ENCODE peak calls at places on chromosomes 13 and 19, in ten cellular contexts. F, C, U, O, G, J, A, L, K and V are unnamed samples.

GRCh38 chr13:106701810-106702341 is 133.9 kb upstream of the ARGLU1 start:
- DNase-seq in F (no peak), C (no peak), U (no peak), O (no peak), G (no peak), J (no peak), A (no peak), L (peak), K (no peak), V (no peak)

GRCh38 chr19:4009990-4010807 is 2.7 kb downstream of the PIAS4 start:
- DNase-seq in F (no peak), C (peak), U (peak), O (no peak), G (no peak), J (no peak), A (no peak), L (no peak), K (no peak), V (no peak)

GRCh38 chr13:74132768-74133656 is 1.2 kb downstream of the KLF12 start:
- DNase-seq in F (peak), C (peak), U (peak), O (no peak), G (peak), J (peak), A (peak), L (peak), K (peak), V (no peak)

GRCh38 chr19:6602729-6603114 is 11.8 kb upstream of the CD70 start:
- DNase-seq in F (no peak), C (no peak), U (no peak), O (no peak), G (no peak), J (no peak), A (no peak), L (no peak), K (no peak), V (no peak)

GRCh38 chr19:12200020-12200419 is 37.1 kb downstream of the ZNF136 start:
- DNase-seq in F (no peak), C (no peak), U (no peak), O (no peak), G (no peak), J (no peak), A (no peak), L (no peak), K (no peak), V (no peak)

GRCh38 chr13:24923305-24923640 is 159.3 kb downstream of the RNF17 start:
- DNase-seq in F (peak), C (no peak), U (no peak), O (no peak), G (no peak), J (no peak), A (peak), L (no peak), K (no peak), V (peak)

GRCh38 chr19:45404557-45405434 is at the start of gene PPP1R13L:
- DNase-seq in F (peak), C (peak), U (peak), O (peak), G (peak), J (peak), A (peak), L (peak), K (peak), V (no peak)

GRCh38 chr19:55660404-55660803 is 5.6 kb downstream of the U2AF2 start:
- DNase-seq in F (no peak), C (no peak), U (no peak), O (no peak), G (no peak), J (no peak), A (no peak), L (no peak), K (no peak), V (no peak)

GRCh38 chr13:31116224-31116623 is 45.5 kb downstream of the HSPH1 start:
- DNase-seq in F (no peak), C (no peak), U (no peak), O (no peak), G (no peak), J (no peak), A (no peak), L (no peak), K (no peak), V (no peak)

GRCh38 chr13:60351816-60352215 is 45.2 kb upstream of the TDRD3 start:
- DNase-seq in F (no peak), C (no peak), U (no peak), O (no peak), G (no peak), J (no peak), A (peak), L (no peak), K (no peak), V (no peak)

GRCh38 chr13:65336916-65337315 is 1893.2 kb downstream of the PCDH9 start:
- DNase-seq in F (peak), C (no peak), U (no peak), O (no peak), G (no peak), J (no peak), A (peak), L (no peak), K (no peak), V (peak)

GRCh38 chr13:109275390-109275789 is 511.0 kb downstream of the IRS2 start:
- DNase-seq in F (no peak), C (no peak), U (no peak), O (no peak), G (no peak), J (no peak), A (no peak), L (no peak), K (peak), V (no peak)

GRCh38 chr19:13366529-13367143 is 139.6 kb downstream of the CACNA1A start:
- DNase-seq in F (peak), C (no peak), U (no peak), O (no peak), G (no peak), J (peak), A (peak), L (no peak), K (peak), V (no peak)

GRCh38 chr13:108769213-108770070 is 140.0 kb downstream of the MYO16 start:
- DNase-seq in F (no peak), C (no peak), U (no peak), O (no peak), G (no peak), J (peak), A (peak), L (no peak), K (no peak), V (no peak)

GRCh38 chr19:40811478-40812341 is 12.7 kb downstream of the EGLN2 start:
- DNase-seq in F (no peak), C (peak), U (no peak), O (no peak), G (peak), J (no peak), A (no peak), L (no peak), K (peak), V (no peak)

GRCh38 chr19:44608391-44608821 is 5.0 kb upstream of the IGSF23 start:
- DNase-seq in F (peak), C (no peak), U (no peak), O (no peak), G (no peak), J (no peak), A (peak), L (no peak), K (no peak), V (no peak)

GRCh38 chr13:49071341-49071937 is 95.7 kb downstream of the FNDC3A start:
- DNase-seq in F (no peak), C (no peak), U (no peak), O (no peak), G (no peak), J (no peak), A (peak), L (no peak), K (no peak), V (no peak)

GRCh38 chr13:50589139-50589538 is 254.4 kb downstream of the DLEU7 start:
- DNase-seq in F (peak), C (no peak), U (no peak), O (no peak), G (no peak), J (no peak), A (peak), L (no peak), K (no peak), V (peak)

GRCh38 chr13:50587122-50587521 is 256.4 kb downstream of the DLEU7 start:
- DNase-seq in F (no peak), C (no peak), U (no peak), O (no peak), G (no peak), J (no peak), A (no peak), L (no peak), K (no peak), V (no peak)

GRCh38 chr13:50587839-50588373 is 255.6 kb downstream of the DLEU7 start:
- DNase-seq in F (peak), C (no peak), U (no peak), O (no peak), G (no peak), J (no peak), A (no peak), L (no peak), K (no peak), V (no peak)

GRCh38 chr13:50588736-50589135 is 254.8 kb downstream of the DLEU7 start:
- DNase-seq in F (no peak), C (no peak), U (no peak), O (no peak), G (no peak), J (no peak), A (peak), L (no peak), K (no peak), V (no peak)

DNA sequence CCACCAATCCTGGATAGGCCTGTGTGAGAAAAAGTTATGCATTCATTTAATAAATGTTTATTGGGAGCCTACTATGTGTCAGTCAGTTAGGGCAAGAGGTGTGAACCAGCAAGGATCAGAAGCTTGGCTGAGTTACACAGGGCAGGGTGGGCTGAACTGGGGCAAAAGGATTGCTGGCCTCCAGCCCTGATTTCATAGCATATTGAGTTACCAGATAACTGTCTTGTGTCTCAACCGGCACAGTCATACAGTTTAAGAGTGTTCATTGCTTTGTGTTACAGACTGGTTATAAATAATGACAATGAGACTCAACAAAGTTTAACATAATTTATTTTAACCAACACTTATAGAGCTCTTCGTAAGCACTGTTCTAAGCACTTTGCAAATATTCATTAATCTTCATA is 253.8 kb downstream of the DLEU7 start:
- DNase-seq in F (peak), C (no peak), U (no peak), O (no peak), G (no peak), J (peak), A (peak), L (no peak), K (no peak), V (peak)
- TF ChIP-seq CTCF in F (no peak), C (no peak), U (no peak), O (no peak), G (no peak), J (no peak), A (no peak), L (no peak), K (no peak), V (no peak)

DNA sequence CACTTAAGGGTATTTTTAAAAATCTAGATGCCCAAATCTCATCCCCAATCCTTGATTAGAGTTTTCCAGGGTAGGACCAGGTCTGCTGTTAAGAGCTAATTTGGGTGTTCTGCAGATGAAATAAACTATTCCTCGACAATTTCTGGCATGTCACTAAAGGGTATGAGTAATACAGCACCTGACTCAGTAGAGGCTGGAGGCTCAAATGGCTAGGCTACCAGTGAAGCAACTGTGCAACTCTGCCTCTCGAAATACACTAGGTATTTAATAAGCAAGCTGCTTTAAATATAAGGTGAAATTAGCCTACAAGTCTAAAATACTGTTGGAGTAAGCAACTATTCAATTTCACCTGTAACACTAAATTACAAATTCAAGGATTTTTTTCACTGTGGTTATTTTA is 1.5 kb downstream of the RNF6 start:
- DNase-seq in F (peak), C (no peak), U (no peak), O (no peak), G (no peak), J (no peak), A (peak), L (no peak), K (no peak), V (no peak)
- H3K4me3 ChIP-seq in F (peak), C (peak), U (no peak), O (peak), G (peak), J (peak), A (peak), L (peak), K (peak), V (peak)

GRCh38 chr13:78228940-78229339 is 310.3 kb upstream of the EDNRB start:
- DNase-seq in F (peak), C (no peak), U (no peak), O (no peak), G (no peak), J (no peak), A (peak), L (no peak), K (no peak), V (no peak)
- H3K27ac ChIP-seq in F (no peak), C (no peak), U (no peak), O (no peak), G (no peak), J (no peak), A (no peak), L (no peak), K (no peak), V (no peak)

GRCh38 chr19:18674616-18675015 is 8.9 kb upstream of the CRTC1 start:
- DNase-seq in F (no peak), C (no peak), U (peak), O (no peak), G (no peak), J (no peak), A (peak), L (peak), K (no peak), V (no peak)

GRCh38 chr19:18672606-18673337 is 10.7 kb upstream of the CRTC1 start:
- DNase-seq in F (peak), C (no peak), U (no peak), O (no peak), G (no peak), J (peak), A (peak), L (no peak), K (peak), V (no peak)

GRCh38 chr19:18677156-18677555 is 6.3 kb upstream of the CRTC1 start:
- DNase-seq in F (no peak), C (no peak), U (no peak), O (no peak), G (no peak), J (no peak), A (no peak), L (no peak), K (no peak), V (no peak)

GRCh38 chr19:18676692-18677091 is 6.8 kb upstream of the CRTC1 start:
- DNase-seq in F (no peak), C (no peak), U (no peak), O (no peak), G (no peak), J (no peak), A (no peak), L (no peak), K (no peak), V (no peak)

GRCh38 chr19:18675779-18676178 is 7.7 kb upstream of the CRTC1 start:
- DNase-seq in F (peak), C (no peak), U (no peak), O (no peak), G (no peak), J (no peak), A (no peak), L (no peak), K (peak), V (no peak)
- TF ChIP-seq CTCF in F (peak), C (no peak), U (no peak), O (no peak), G (no peak), J (peak), A (peak), L (no peak), K (peak), V (peak)

GRCh38 chr13:99230991-99231390 is 27.2 kb downstream of the GPR18 start:
- DNase-seq in F (no peak), C (no peak), U (no peak), O (no peak), G (no peak), J (no peak), A (no peak), L (no peak), K (no peak), V (no peak)
- H3K4me3 ChIP-seq in F (no peak), C (no peak), U (no peak), O (no peak), G (no peak), J (no peak), A (no peak), L (no peak), K (no peak), V (no peak)

GRCh38 chr19:54211214-54211613 is 10.6 kb downstream of the RPS9 start:
- DNase-seq in F (no peak), C (no peak), U (no peak), O (no peak), G (peak), J (no peak), A (no peak), L (no peak), K (no peak), V (no peak)
- H3K27ac ChIP-seq in F (peak), C (no peak), U (no peak), O (no peak), G (peak), J (peak), A (peak), L (peak), K (no peak), V (peak)

DNA sequence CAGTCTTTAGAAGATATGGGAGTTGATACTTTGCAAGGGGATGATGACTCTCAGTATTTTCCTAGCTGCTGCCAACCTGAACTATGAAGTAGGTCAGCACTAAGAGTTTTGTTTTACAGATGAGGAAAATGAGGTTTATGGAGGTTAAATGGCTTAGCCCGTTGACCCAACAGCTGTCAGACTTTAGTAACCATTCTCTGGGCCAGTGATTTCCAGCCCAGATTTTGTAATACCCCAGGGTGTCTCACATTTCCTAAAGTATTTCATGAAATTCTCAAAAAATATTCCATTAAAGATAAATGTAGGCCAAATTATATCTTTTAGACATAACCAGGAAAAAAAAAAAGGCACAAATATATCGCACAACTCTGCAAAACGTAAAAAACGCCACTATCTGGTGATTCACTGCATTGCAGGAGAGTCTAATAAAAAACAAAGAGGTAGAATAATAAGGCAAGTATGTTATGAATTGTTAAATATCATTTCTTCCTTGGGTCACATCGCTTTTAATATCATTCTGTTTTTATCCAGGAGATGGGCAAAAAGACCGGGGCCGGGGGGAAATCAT is 112.5 kb downstream of the DACH1 start:
- DNase-seq in F (no peak), C (no peak), U (no peak), O (no peak), G (no peak), J (no peak), A (no peak), L (no peak), K (no peak), V (no peak)
- TF ChIP-seq CTCF in F (no peak), C (no peak), U (no peak), O (no peak), G (no peak), J (no peak), A (no peak), L (no peak), K (peak), V (no peak)

GRCh38 chr19:51375504-51376221 is 3.2 kb upstream of the NKG7 start:
- DNase-seq in F (no peak), C (no peak), U (no peak), O (no peak), G (peak), J (no peak), A (no peak), L (no peak), K (no peak), V (no peak)

GRCh38 chr19:51371186-51371690 is 1.2 kb downstream of the NKG7 start:
- DNase-seq in F (no peak), C (no peak), U (no peak), O (no peak), G (no peak), J (no peak), A (no peak), L (no peak), K (no peak), V (no peak)

GRCh38 chr19:51370230-51370629 is 1.4 kb upstream of the CLDND2 start:
- DNase-seq in F (no peak), C (no peak), U (no peak), O (no peak), G (no peak), J (no peak), A (no peak), L (no peak), K (no peak), V (no peak)

GRCh38 chr19:51372021-51372648 is 319 bp downstream of the NKG7 start:
- DNase-seq in F (no peak), C (no peak), U (no peak), O (no peak), G (peak), J (no peak), A (no peak), L (no peak), K (no peak), V (no peak)

GRCh38 chr19:51372649-51373504 is at the start of gene NKG7:
- DNase-seq in F (no peak), C (no peak), U (no peak), O (no peak), G (peak), J (no peak), A (no peak), L (no peak), K (no peak), V (no peak)
- H3K4me3 ChIP-seq in F (no peak), C (no peak), U (no peak), O (no peak), G (peak), J (no peak), A (no peak), L (no peak), K (no peak), V (no peak)

GRCh38 chr13:113518080-113518803 is 27.7 kb upstream of the DCUN1D2 start:
- DNase-seq in F (no peak), C (no peak), U (peak), O (no peak), G (no peak), J (no peak), A (no peak), L (no peak), K (no peak), V (no peak)
- H3K27ac ChIP-seq in F (no peak), C (no peak), U (no peak), O (no peak), G (no peak), J (no peak), A (no peak), L (no peak), K (no peak), V (no peak)